ENCODE peak calls at places on chromosomes 16 and 17, in eight cellular contexts. V, A, L, U, M, F, K and W are unnamed samples.

GRCh38 chr16:63581560-63581959 is 1540.3 kb downstream of the CDH11 start:
- DNase-seq in K (no peak), L (no peak), U (no peak), V (no peak), M (no peak), F (no peak), A (no peak), W (no peak)

GRCh38 chr16:31216552-31217530 is at the start of gene PYDC1:
- DNase-seq in M (no peak), U (no peak), L (no peak), K (no peak), A (no peak), V (no peak), F (no peak), W (no peak)

GRCh38 chr17:6512552-6512951 is 43.8 kb downstream of the PITPNM3 start:
- DNase-seq in F (no peak), L (no peak), M (no peak), V (no peak), A (no peak), K (no peak), U (no peak), W (no peak)

GRCh38 chr17:44780845-44781480 is 22.2 kb downstream of the ADAM11 start:
- DNase-seq in A (no peak), U (no peak), V (no peak), L (no peak), K (no peak), M (no peak), F (no peak), W (no peak)

GRCh38 chr16:57534881-57535658 is 1.3 kb downstream of the CCDC102A start:
- DNase-seq in F (no peak), M (no peak), L (no peak), A (no peak), K (no peak), U (no peak), V (no peak), W (no peak)

GRCh38 chr17:71741836-71742235 is 379.0 kb upstream of the SOX9 start:
- DNase-seq in A (no peak), M (peak; percentile 41), U (no peak), V (no peak), K (no peak), F (no peak), L (no peak), W (no peak)

GRCh38 chr16:57194512-57194911 is 8.4 kb downstream of the RSPRY1 start:
- DNase-seq in L (no peak), M (peak; percentile 97), K (no peak), U (no peak), A (peak; percentile 89), V (no peak), F (peak; percentile 84), W (no peak)

GRCh38 chr17:76982408-76983074 is 114.3 kb downstream of the MGAT5B start:
- DNase-seq in A (no peak), U (no peak), F (no peak), L (no peak), K (no peak), M (no peak), V (no peak), W (no peak)

GRCh38 chr16:66934138-66934838 is at the start of gene CIAO2B:
- DNase-seq in M (peak; percentile 90), L (peak; percentile 78), A (peak; percentile 92), U (peak; percentile 42), K (peak; percentile 75), V (peak; percentile 70), F (peak; percentile 52), W (peak; percentile 83)

GRCh38 chr17:80981062-80981902 is 10.4 kb upstream of the CHMP6 start:
- DNase-seq in M (no peak), V (no peak), U (no peak), L (no peak), F (no peak), K (no peak), A (peak; percentile 54), W (no peak)

GRCh38 chr17:31327534-31328526 is 6.4 kb upstream of the EVI2A start:
- DNase-seq in U (no peak), M (peak; percentile 96), V (no peak), A (peak; percentile 73), F (peak; percentile 16), L (no peak), K (no peak), W (no peak)

GRCh38 chr17:78831688-78832540 is 8.7 kb downstream of the USP36 start:
- DNase-seq in M (no peak), V (no peak), K (no peak), F (no peak), U (peak; percentile 86), A (no peak), L (no peak), W (no peak)

GRCh38 chr16:31094088-31094423 is 541 bp downstream of the VKORC1 start:
- DNase-seq in U (no peak), K (no peak), F (no peak), V (no peak), L (peak; percentile 36), A (no peak), M (peak; percentile 35), W (no peak)

GRCh38 chr17:44279586-44280344 is 11.8 kb upstream of the SLC4A1 start:
- DNase-seq in V (peak; percentile 94), M (peak; percentile 98), K (no peak), F (peak; percentile 17), A (peak; percentile 84), L (peak; percentile 47), U (no peak), W (no peak)

GRCh38 chr16:14196539-14196938 is 125.4 kb downstream of the MRTFB start:
- DNase-seq in M (no peak), U (no peak), F (no peak), V (no peak), L (no peak), A (no peak), K (no peak), W (no peak)

GRCh38 chr16:30186782-30187555 is 3.6 kb downstream of the CORO1A start:
- DNase-seq in K (peak; percentile 75), A (peak; percentile 48), M (peak; percentile 30), U (no peak), V (peak; percentile 60), L (no peak), F (no peak), W (no peak)

GRCh38 chr16:84839956-84840355 is 20.2 kb downstream of the CRISPLD2 start:
- DNase-seq in L (no peak), A (peak; percentile 66), K (no peak), U (no peak), M (peak; percentile 96), V (peak; percentile 8), F (no peak), W (no peak)

GRCh38 chr17:28760987-28761562 is 17.3 kb downstream of the TRAF4 start:
- DNase-seq in V (peak; percentile 82), F (peak; percentile 26), L (no peak), K (no peak), M (peak; percentile 53), A (peak; percentile 58), U (peak; percentile 61), W (no peak)

GRCh38 chr16:51408357-51408756 is 257.3 kb upstream of the SALL1 start:
- DNase-seq in M (peak; percentile 71), L (no peak), F (no peak), A (peak; percentile 13), K (no peak), V (no peak), U (no peak), W (no peak)

GRCh38 chr16:64893386-64893785 is 228.5 kb downstream of the CDH11 start:
- DNase-seq in F (no peak), V (no peak), A (peak; percentile 16), U (no peak), K (no peak), M (no peak), L (no peak), W (no peak)

GRCh38 chr16:65121870-65122723 is at the start of gene CDH11:
- DNase-seq in K (no peak), A (peak; percentile 82), F (peak; percentile 78), M (peak; percentile 36), V (no peak), L (peak; percentile 43), U (no peak), W (no peak)

GRCh38 chr16:21028728-21029127 is 121.9 kb downstream of the DNAH3 start:
- DNase-seq in K (no peak), A (no peak), L (no peak), U (no peak), F (no peak), M (peak; percentile 13), V (no peak), W (no peak)

GRCh38 chr16:89099905-89100304 is 6.3 kb downstream of the ACSF3 start:
- DNase-seq in V (no peak), F (no peak), K (no peak), M (no peak), A (no peak), U (no peak), L (no peak), W (no peak)

GRCh38 chr17:75064040-75064439 is 17.0 kb downstream of the KCTD2 start:
- DNase-seq in K (no peak), U (no peak), A (no peak), F (no peak), V (no peak), M (no peak), L (no peak), W (no peak)

GRCh38 chr17:1995321-1996242 is 29.6 kb downstream of the RTN4RL1 start:
- DNase-seq in M (no peak), K (no peak), U (no peak), L (no peak), A (no peak), V (no peak), F (no peak), W (no peak)